ENCODE peak calls at places on chromosomes 6 and 20, in five cellular contexts. P, K, Y, F and W are unnamed samples.

GRCh38 chr20:33291830-33292355 is 8.9 kb downstream of the BPIFB1 start:
- DNase-seq in F (peak; percentile 78), P (peak; percentile 59), Y (peak; percentile 98), K (no peak), W (peak; percentile 91)

GRCh38 chr6:79719248-79719975 is 88.3 kb downstream of the SH3BGRL2 start:
- DNase-seq in F (peak; percentile 9), K (no peak), P (no peak), Y (no peak), W (no peak)

GRCh38 chr20:16732506-16733152 is 2.8 kb downstream of the SNRPB2 start:
- DNase-seq in P (no peak), Y (no peak), K (no peak), F (no peak), W (no peak)

GRCh38 chr6:49618257-49618656 is 18.4 kb downstream of the RHAG start:
- DNase-seq in P (no peak), F (no peak), K (no peak), Y (no peak), W (no peak)

GRCh38 chr6:43262000-43262779 is 18.9 kb downstream of the TTBK1 start:
- DNase-seq in K (no peak), F (no peak), P (peak; percentile 61), Y (no peak), W (no peak)

GRCh38 chr6:4172368-4172767 is 37.0 kb upstream of the ECI2 start:
- DNase-seq in Y (no peak), F (peak; percentile 6), P (no peak), K (no peak), W (no peak)

GRCh38 chr6:150881911-150882481 is 16.5 kb downstream of the MTHFD1L start:
- DNase-seq in P (peak; percentile 97), F (no peak), K (no peak), Y (no peak), W (no peak)

GRCh38 chr6:163180874-163181541 is 233.5 kb upstream of the QKI start:
- DNase-seq in F (peak; percentile 60), Y (peak; percentile 70), K (no peak), P (peak; percentile 91), W (peak; percentile 77)

GRCh38 chr20:24766826-24767622 is 182.0 kb upstream of the CST7 start:
- DNase-seq in P (no peak), F (no peak), K (no peak), Y (no peak), W (no peak)

GRCh38 chr20:57460781-57461465 is 64.0 kb downstream of the CTCFL start:
- DNase-seq in Y (no peak), F (peak; percentile 89), K (no peak), P (no peak), W (no peak)

GRCh38 chr6:22146581-22147468 is 150.0 kb downstream of the PRL start:
- DNase-seq in P (no peak), K (no peak), F (no peak), Y (no peak), W (no peak)

GRCh38 chr6:136614994-136615393 is 64.8 kb upstream of the MAP7 start:
- DNase-seq in Y (no peak), P (no peak), K (no peak), F (no peak), W (no peak)

GRCh38 chr6:12010635-12011275 is 1.4 kb upstream of the HIVEP1 start:
- DNase-seq in F (peak; percentile 55), P (no peak), Y (peak; percentile 86), K (no peak), W (peak; percentile 72)

GRCh38 chr6:36578030-36578825 is 15.9 kb upstream of the SRSF3 start:
- DNase-seq in F (peak; percentile 63), K (no peak), P (no peak), Y (no peak), W (no peak)

DNA sequence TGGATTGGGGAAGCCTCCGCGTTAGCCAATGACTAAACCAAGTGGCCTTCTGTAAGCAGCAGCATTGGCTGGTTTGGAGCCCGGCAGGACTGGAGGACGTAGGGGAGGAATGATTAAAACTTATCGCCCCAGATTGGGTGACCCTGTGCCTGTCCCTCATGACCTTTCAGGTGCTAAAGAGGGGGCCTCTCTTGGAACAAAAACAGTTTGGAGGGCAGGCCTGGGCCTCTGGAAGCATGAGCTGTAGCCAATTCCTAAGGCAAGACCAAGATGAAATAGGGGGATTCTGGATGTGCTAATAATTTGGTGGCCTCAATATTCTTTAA is 1.4 kb downstream of the GMPR start:
- DNase-seq in F (no peak), Y (no peak), K (no peak), P (peak; percentile 40), W (peak; percentile 66)
- TF ChIP-seq ATF2 in F (no peak), Y (no peak), K (no peak), P (no peak), W (no peak)

GRCh38 chr6:170007468-170008240 is 256.2 kb downstream of the ERMARD start:
- DNase-seq in K (no peak), P (no peak), F (no peak), Y (no peak), W (peak; percentile 44)
- TF ChIP-seq MAX in K (no peak), P (no peak), F (no peak), Y (no peak), W (no peak)

GRCh38 chr20:45863543-45864470 is 6.4 kb downstream of the ZSWIM3 start:
- DNase-seq in P (peak; percentile 97), F (no peak), Y (no peak), K (no peak), W (no peak)

GRCh38 chr20:45866454-45866853 is 9.0 kb downstream of the ZSWIM3 start:
- DNase-seq in Y (no peak), F (no peak), K (no peak), P (no peak), W (no peak)

GRCh38 chr20:45872626-45873025 is 8.4 kb upstream of the ZSWIM1 start:
- DNase-seq in Y (no peak), F (no peak), K (no peak), P (peak; percentile 45), W (no peak)

GRCh38 chr20:45867129-45867810 is 9.9 kb downstream of the ZSWIM3 start:
- DNase-seq in F (no peak), Y (no peak), P (no peak), K (no peak), W (no peak)

DNA sequence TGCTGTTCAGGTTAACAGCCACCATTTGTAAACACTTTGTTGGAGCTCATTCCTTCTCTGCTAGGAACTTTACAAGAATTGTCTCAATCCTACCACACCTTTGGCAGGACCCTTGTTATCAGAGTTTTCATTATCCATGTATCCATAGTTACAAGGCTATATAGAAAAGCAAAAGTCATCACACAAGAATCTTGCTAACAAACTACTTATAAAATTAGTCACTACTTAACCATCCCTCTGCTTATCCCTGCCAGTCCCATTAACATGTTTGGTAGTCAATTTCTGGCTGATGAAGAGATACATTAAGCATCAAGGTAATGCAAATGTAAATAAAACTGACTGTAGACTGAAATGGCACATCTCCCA is 10.4 kb downstream of the ZSWIM3 start:
- DNase-seq in Y (no peak), P (no peak), F (no peak), K (no peak), W (no peak)
- TF ChIP-seq ATF2 in Y (no peak), P (no peak), F (no peak), K (no peak), W (no peak)

GRCh38 chr6:146911635-146912034 is 292.6 kb upstream of the STXBP5 start:
- DNase-seq in Y (no peak), K (no peak), F (no peak), P (no peak), W (no peak)

GRCh38 chr6:146915671-146916127 is 288.5 kb upstream of the STXBP5 start:
- DNase-seq in P (no peak), F (no peak), Y (no peak), K (no peak), W (no peak)

GRCh38 chr6:146914563-146915483 is 289.4 kb upstream of the STXBP5 start:
- DNase-seq in Y (no peak), P (no peak), K (no peak), F (peak; percentile 70), W (no peak)

GRCh38 chr6:146912730-146913680 is 291.2 kb upstream of the STXBP5 start:
- DNase-seq in K (no peak), P (no peak), F (no peak), Y (no peak), W (no peak)

GRCh38 chr6:146913842-146914562 is 290.2 kb upstream of the STXBP5 start:
- DNase-seq in K (no peak), P (peak; percentile 33), F (peak; percentile 82), Y (peak; percentile 59), W (peak; percentile 51)
- TF ChIP-seq MAX in K (no peak), P (no peak), F (peak; percentile 84), Y (peak; percentile 86), W (peak; percentile 41)

GRCh38 chr6:166078294-166078693 is 89.4 kb downstream of the TBXT start:
- DNase-seq in K (no peak), F (no peak), P (no peak), Y (no peak), W (no peak)
- TF ChIP-seq ATF2 in K (no peak), F (no peak), P (no peak), Y (no peak), W (no peak)

DNA sequence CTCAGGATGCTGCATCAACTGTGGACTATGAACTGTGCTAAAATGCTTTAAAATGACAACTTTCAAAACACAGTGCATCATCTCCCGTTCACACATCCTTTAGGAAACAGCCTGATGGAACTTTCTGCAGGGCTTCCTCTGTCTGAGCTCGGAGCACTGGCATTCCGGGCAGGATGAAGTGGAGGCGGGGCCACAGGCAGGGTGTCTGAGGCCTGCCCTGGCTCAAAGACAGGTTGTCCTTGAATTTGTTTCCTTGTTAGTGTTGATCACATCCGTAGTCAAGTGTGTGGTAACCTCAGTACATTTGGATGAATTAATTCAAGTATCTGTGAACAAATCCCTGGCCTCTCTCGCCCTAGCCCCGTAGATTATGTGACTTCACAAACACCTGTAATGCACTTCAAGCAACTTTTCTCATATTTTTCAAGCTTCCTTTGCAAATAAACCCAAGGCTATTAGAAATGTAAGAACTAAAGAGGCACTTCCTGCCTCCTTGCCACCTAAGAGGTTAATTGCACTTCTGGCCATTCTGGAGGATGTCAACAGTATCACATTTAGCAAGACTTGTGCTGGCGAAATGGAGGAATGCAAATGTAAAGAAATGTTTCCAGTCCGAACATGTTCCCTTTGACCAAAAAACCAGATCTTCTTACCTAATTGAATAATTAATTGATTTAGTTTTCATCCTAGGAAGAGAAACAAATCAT is 3.1 kb downstream of the CD93 start:
- DNase-seq in F (no peak), K (no peak), P (no peak), Y (no peak), W (peak; percentile 40)
- TF ChIP-seq MAX in F (no peak), K (no peak), P (no peak), Y (no peak), W (no peak)

DNA sequence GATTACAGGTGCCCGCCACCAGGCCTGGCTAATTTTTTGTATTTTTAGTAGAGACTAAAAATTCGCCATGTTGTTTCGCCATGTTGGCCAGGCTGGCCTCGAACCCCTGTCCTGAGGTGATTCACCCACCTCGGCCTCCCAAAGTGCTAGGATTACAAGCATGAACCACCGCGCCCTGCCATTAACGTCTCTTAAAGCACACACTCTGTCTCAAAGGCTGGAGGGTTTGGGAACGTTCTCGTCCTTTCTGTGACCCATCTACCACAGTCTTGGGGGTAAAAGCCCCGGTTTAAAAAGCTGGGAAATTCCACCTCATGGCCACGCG is 57.8 kb upstream of the ARID1B start:
- DNase-seq in P (no peak), K (no peak), Y (no peak), F (no peak), W (no peak)
- TF ChIP-seq ATF2 in P (no peak), K (no peak), Y (no peak), F (no peak), W (no peak)

DNA sequence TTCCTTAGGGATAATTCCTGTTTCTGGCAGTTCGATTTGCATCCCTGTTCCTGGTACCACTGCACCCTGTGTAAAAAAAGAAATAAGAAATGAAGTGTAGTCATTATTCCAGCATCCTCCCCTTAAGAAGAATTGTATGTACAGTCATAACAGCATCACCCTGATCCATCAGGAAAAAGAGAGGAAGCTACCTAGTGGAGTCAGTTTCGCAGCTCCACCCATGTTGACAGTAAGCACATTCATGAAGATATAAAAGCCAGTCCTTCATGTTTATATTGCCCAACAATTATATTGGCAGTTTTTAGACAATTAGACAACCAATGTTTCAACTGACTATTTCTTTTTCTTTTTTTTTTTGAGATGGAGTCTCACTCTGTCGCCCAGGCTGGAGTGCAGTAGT is 21.2 kb upstream of the HLA-G start:
- DNase-seq in Y (no peak), P (no peak), F (no peak), K (no peak), W (no peak)
- TF ChIP-seq MAX in Y (no peak), P (no peak), F (no peak), K (no peak), W (no peak)